ENCODE peak calls at places on chromosomes 1 and 21, in eight cellular contexts. C, H, O, X, Z, V, I and G are unnamed samples.

GRCh38 chr1:165306543-165307434 is 49.7 kb downstream of the LMX1A start:
- DNase-seq in C (no peak), H (no peak), O (no peak), X (no peak), Z (no peak), V (peak), I (no peak), G (no peak)

GRCh38 chr1:157773723-157774350 is 3.1 kb downstream of the FCRL2 start:
- DNase-seq in C (no peak), H (no peak), O (no peak), X (no peak), Z (no peak), V (peak), I (no peak), G (no peak)

GRCh38 chr1:200228081-200228480 is 181.8 kb downstream of the ZNF281 start:
- DNase-seq in C (no peak), H (no peak), O (no peak), X (no peak), Z (no peak), V (peak), I (no peak), G (no peak)

GRCh38 chr1:64519921-64520320 is 50.0 kb downstream of the CACHD1 start:
- DNase-seq in C (peak), H (peak), O (peak), X (no peak), Z (no peak), V (no peak), I (no peak), G (no peak)

GRCh38 chr21:33109574-33110339 is 39.8 kb downstream of the OLIG1 start:
- DNase-seq in C (no peak), H (no peak), O (no peak), X (peak), Z (no peak), V (peak), I (no peak), G (no peak)

GRCh38 chr1:237104096-237104495 is 62.1 kb downstream of the RYR2 start:
- DNase-seq in C (no peak), H (no peak), O (no peak), X (no peak), Z (no peak), V (no peak), I (no peak), G (no peak)

GRCh38 chr1:228177936-228178710 is 12.5 kb downstream of the IBA57 start:
- DNase-seq in C (no peak), H (no peak), O (no peak), X (no peak), Z (no peak), V (no peak), I (no peak), G (no peak)

GRCh38 chr1:204115128-204115527 is 36.7 kb downstream of the ETNK2 start:
- DNase-seq in C (no peak), H (no peak), O (no peak), X (no peak), Z (no peak), V (no peak), I (no peak), G (no peak)

GRCh38 chr1:99385852-99386251 is 121.6 kb downstream of the PLPPR4 start:
- DNase-seq in C (no peak), H (no peak), O (no peak), X (no peak), Z (no peak), V (no peak), I (no peak), G (no peak)

GRCh38 chr1:11784993-11785769 is 20.6 kb downstream of the MTHFR start:
- DNase-seq in C (no peak), H (peak), O (peak), X (peak), Z (no peak), V (peak), I (no peak), G (peak)
- H3K4me3 ChIP-seq in C (no peak), H (peak), O (no peak), X (peak), Z (peak), V (peak), I (no peak), G (peak)

GRCh38 chr1:58076258-58076657 is 470.3 kb downstream of the OMA1 start:
- DNase-seq in C (no peak), H (no peak), O (no peak), X (no peak), Z (no peak), V (no peak), I (no peak), G (no peak)
- H3K27ac ChIP-seq in C (no peak), H (no peak), O (no peak), X (no peak), Z (no peak), V (no peak), I (no peak), G (no peak)

GRCh38 chr1:1059494-1060280 is 14.4 kb downstream of the RNF223 start:
- DNase-seq in C (peak), H (peak), O (peak), X (peak), Z (no peak), V (peak), I (no peak), G (peak)
- TF ChIP-seq CTCF in C (no peak), H (no peak), O (no peak), X (no peak), Z (no peak), V (no peak), I (peak), G (no peak)

DNA sequence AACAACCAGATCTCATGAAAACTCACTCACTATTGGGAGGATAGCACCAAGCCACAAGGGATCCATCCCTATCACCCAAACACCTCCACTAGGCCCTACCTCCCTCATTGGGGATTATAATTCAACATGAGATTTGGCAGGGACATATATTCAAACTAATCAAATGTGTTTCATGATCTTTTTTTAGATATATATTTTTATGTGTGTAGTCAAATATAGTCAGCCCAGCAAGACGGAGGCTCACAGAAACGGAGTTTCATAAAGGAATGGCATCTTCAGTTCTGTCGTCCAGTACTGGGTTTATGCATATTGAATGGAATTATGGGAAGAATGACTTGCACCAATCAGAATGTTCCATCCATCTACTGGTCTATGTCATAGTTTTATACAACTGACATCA is 343.3 kb upstream of the KAZN start:
- DNase-seq in C (no peak), H (no peak), O (no peak), X (no peak), Z (no peak), V (no peak), I (no peak), G (no peak)
- H3K4me3 ChIP-seq in C (no peak), H (no peak), O (no peak), X (no peak), Z (no peak), V (no peak), I (no peak), G (no peak)

GRCh38 chr1:71745326-71745725 is 537.0 kb downstream of the NEGR1 start:
- DNase-seq in C (no peak), H (no peak), O (no peak), X (no peak), Z (no peak), V (no peak), I (no peak), G (no peak)

GRCh38 chr1:71738256-71738655 is 544.1 kb downstream of the NEGR1 start:
- DNase-seq in C (no peak), H (no peak), O (no peak), X (no peak), Z (no peak), V (no peak), I (no peak), G (no peak)

GRCh38 chr1:71743862-71744261 is 538.5 kb downstream of the NEGR1 start:
- DNase-seq in C (no peak), H (no peak), O (no peak), X (no peak), Z (no peak), V (no peak), I (no peak), G (no peak)
- H3K27ac ChIP-seq in C (no peak), H (no peak), O (no peak), X (no peak), Z (no peak), V (no peak), I (no peak), G (no peak)